ENCODE peak calls at places on chromosomes 1 and 21, in four cellular contexts. C, R, S and E are unnamed samples.

GRCh38 chr1:24275510-24275909 is 43.6 kb upstream of the GRHL3 start:
- DNase-seq in S (no peak), R (no peak), C (no peak), E (no peak)

GRCh38 chr1:153122831-153123421 is 9.6 kb upstream of the SPRR2F start:
- DNase-seq in R (no peak), C (no peak), S (no peak), E (no peak)

GRCh38 chr1:206907304-206907991 is 10.2 kb downstream of the IL24 start:
- DNase-seq in S (no peak), R (no peak), C (no peak), E (no peak)

GRCh38 chr1:30249446-30250337 is 473.7 kb downstream of the MATN1 start:
- DNase-seq in C (no peak), S (no peak), R (no peak), E (no peak)

GRCh38 chr1:97353094-97353493 is 567.7 kb downstream of the DPYD start:
- DNase-seq in S (no peak), R (no peak), C (no peak), E (no peak)

GRCh38 chr1:2459757-2460156 is 16.3 kb upstream of the PLCH2 start:
- DNase-seq in S (no peak), C (no peak), R (no peak), E (peak)

GRCh38 chr21:44438531-44439210 is 16.6 kb upstream of the LRRC3 start:
- DNase-seq in S (no peak), R (no peak), C (no peak), E (no peak)

GRCh38 chr21:31201548-31201947 is 142.5 kb downstream of the TIAM1 start:
- DNase-seq in C (no peak), S (no peak), R (peak), E (no peak)

GRCh38 chr1:155077346-155077745 is 1.3 kb upstream of the EFNA3 start:
- DNase-seq in R (no peak), S (no peak), C (no peak), E (no peak)

GRCh38 chr1:188137221-188137620 is 1308.5 kb downstream of the PLA2G4A start:
- DNase-seq in S (no peak), C (no peak), R (no peak), E (no peak)

GRCh38 chr1:231613419-231614349 is 12.9 kb upstream of the DISC1 start:
- DNase-seq in R (no peak), C (no peak), S (no peak), E (no peak)

GRCh38 chr1:101004666-101005065 is 20.9 kb downstream of the DPH5 start:
- DNase-seq in S (no peak), C (no peak), R (no peak), E (no peak)

GRCh38 chr1:230091473-230092231 is 24.6 kb downstream of the GALNT2 start:
- DNase-seq in S (no peak), C (no peak), R (no peak), E (no peak)

GRCh38 chr1:98333936-98334335 is 327.6 kb upstream of the SNX7 start:
- DNase-seq in R (no peak), S (no peak), C (no peak), E (no peak)

GRCh38 chr1:1777950-1778826 is at the start of gene NADK:
- DNase-seq in C (peak), R (no peak), S (no peak), E (no peak)

GRCh38 chr21:42567181-42567560 is 53.5 kb downstream of the SLC37A1 start:
- DNase-seq in R (no peak), S (peak), C (no peak), E (no peak)

GRCh38 chr21:40706161-40706560 is 140.8 kb downstream of the DSCAM start:
- DNase-seq in R (no peak), S (no peak), C (no peak), E (no peak)

DNA sequence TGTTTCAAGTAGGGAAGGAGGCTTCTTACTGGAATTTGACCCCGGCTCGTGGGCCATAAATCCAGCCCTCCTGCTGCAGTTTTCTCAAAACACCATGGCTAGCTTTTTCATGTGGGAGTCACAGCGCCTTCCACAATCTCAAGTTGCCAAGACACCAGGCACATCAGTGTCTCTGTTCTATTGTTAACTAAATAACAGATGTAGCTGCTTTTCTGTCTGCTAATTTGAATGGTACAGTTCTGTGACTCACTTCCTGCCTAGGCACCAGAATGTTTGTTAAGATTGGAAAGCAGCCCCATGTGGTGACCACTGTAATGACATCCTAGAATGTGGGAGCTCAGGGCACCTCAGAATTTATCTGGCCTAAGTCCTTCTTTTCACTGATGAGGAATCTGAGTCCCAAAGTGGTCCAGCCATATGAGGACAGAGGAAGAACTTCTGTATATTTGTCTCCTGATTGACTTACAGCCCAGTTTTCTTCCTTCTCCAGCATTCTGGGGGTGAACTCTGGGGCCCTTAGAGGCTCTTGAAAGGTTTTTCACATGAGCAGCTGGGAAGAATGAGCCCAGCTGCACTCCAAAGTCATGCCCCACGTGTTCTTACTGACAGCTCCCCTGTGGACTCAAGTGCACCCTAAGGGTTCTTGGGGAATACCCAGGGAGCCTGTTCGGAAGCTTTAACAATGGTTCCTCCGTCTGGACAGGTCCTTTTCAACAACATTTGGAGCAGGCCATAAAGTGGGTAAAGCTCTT is 27.5 kb downstream of the TRIM45 start:
- DNase-seq in C (no peak), S (no peak), R (peak), E (no peak)
- H3K27ac ChIP-seq in C (no peak), S (peak), R (peak), E (peak)

GRCh38 chr1:6547301-6547700 is 7.0 kb downstream of the NOL9 start:
- DNase-seq in S (no peak), R (no peak), C (no peak), E (no peak)
- H3K27ac ChIP-seq in S (no peak), R (no peak), C (peak), E (no peak)

DNA sequence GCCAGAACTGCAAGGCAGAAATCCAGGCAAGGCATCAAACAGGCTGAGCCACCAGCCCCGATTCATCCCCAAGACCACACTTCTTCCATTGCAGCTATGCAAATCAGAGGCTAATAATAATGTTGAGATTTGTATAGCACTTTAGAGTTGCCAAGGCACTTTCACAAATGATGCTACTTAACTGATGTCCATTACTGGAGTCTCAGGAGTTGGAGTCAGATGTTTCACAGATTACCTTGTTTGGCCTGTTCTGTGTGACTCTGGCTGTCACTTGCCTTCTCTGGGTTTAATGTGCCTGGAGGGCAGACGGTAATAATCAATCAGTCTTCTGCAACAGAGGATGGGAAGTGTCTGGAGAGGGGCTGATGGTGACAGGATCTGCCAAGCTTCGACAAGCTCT is 40.8 kb upstream of the MPZL1 start:
- DNase-seq in R (no peak), S (no peak), C (no peak), E (no peak)
- H3K27ac ChIP-seq in R (no peak), S (peak), C (peak), E (no peak)

GRCh38 chr1:46043491-46044017 is 88.9 kb downstream of the PIK3R3 start:
- DNase-seq in S (no peak), C (no peak), R (no peak), E (no peak)
- H3K27ac ChIP-seq in S (no peak), C (no peak), R (no peak), E (no peak)

DNA sequence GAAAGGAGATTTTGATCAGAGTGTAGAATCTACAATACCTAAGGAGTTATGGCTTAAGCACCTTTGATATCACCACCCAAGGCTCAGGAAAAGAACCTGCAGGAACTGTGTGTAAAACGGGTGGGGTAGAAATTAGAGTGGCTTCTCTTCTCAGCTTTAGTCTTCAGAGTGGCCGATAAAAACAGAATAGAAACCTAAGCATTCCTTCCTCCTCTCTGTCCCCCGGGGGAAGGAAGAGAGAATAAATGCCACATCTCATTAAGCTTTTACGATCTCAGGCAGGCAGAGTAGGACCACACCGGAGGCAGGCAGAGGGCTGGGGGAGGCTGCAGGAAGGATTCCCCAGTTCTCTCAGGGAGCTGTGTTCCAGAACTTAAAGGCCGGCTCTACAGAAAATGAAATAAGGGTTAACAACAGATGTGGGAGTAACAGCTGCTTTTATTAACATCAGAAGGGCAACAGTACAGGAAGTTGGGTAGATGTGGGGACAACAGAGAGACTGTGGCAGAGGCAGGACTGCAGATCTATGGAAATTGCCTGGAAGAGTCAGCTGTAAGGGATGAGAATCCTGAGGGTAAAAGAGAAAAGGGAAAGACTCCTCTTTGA is 24.5 kb upstream of the MEF2D start:
- DNase-seq in R (no peak), S (no peak), C (no peak), E (no peak)
- H3K27ac ChIP-seq in R (no peak), S (no peak), C (no peak), E (no peak)

GRCh38 chr1:203276408-203276807 is 28.9 kb upstream of the BTG2 start:
- DNase-seq in R (no peak), S (peak), C (no peak), E (no peak)
- H3K27ac ChIP-seq in R (peak), S (peak), C (no peak), E (no peak)

DNA sequence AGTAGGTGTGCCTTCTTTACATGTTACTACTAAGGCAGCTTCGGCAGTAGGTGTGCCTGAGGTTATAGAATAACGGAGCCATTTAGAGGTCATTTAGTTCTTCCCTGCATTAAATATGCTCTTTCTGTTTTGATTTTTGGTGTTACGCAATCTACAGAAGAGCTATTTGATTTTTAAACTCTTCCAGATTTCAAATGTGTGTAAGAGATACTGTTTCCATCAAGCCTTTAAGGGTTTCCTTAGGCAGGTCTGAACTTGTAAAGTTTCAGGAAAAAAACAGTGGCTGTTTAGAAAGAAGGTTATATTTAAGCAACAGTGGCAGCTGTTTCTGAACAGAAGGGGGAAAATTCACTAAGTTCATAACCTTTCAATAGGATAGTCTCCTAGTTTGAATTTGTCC is 54.8 kb downstream of the PIK3R3 start:
- DNase-seq in R (no peak), S (no peak), C (no peak), E (no peak)
- H3K27ac ChIP-seq in R (no peak), S (no peak), C (no peak), E (no peak)

DNA sequence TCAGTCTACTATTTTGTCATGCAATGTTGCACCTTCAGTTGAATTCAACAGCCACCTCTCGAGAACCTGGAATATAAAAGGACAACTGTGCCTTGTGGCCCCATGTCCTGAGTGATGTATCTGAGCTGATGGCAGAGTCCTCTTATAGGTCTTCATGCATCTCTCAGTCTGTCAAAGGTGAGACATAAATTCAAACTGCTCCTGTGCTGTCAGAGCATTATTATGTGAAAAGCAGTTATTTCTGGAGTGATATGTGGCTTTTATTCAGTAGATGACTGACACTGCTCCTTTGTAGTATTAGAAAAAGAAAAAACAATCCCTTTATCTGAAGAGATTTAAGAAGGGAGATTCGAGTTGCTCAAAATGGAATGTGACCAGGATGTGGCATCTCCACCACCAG is 8.4 kb downstream of the S100A10 start:
- DNase-seq in R (no peak), C (no peak), S (no peak), E (no peak)
- H3K27ac ChIP-seq in R (no peak), C (no peak), S (no peak), E (no peak)